ENCODE peak calls at places on chromosome 14, in five cellular contexts. One of them, this sample, is unnamed.

GRCh38 chr14:69637503-69638030 is 26.2 kb downstream of the SUSD6 start:
- DNase-seq in lung: no peak
- DNase-seq in B cell: no peak
- DNase-seq in neural crest cell: peak; percentile 6
- DNase-seq in body of pancreas: peak; percentile 37
- DNase-seq in this sample: no peak

GRCh38 chr14:92463141-92463540 is 50.4 kb upstream of the RIN3 start:
- DNase-seq in B cell: no peak
- DNase-seq in body of pancreas: no peak
- DNase-seq in lung: no peak
- DNase-seq in neural crest cell: no peak
- DNase-seq in this sample: peak; percentile 36

GRCh38 chr14:82667006-82667405 is 1133.4 kb upstream of the SEL1L start:
- DNase-seq in B cell: peak; percentile 38
- DNase-seq in body of pancreas: no peak
- DNase-seq in lung: no peak
- DNase-seq in neural crest cell: no peak
- DNase-seq in this sample: no peak

GRCh38 chr14:43983721-43984120 is 523.4 kb downstream of the FSCB start:
- DNase-seq in body of pancreas: no peak
- DNase-seq in B cell: no peak
- DNase-seq in neural crest cell: no peak
- DNase-seq in lung: no peak
- DNase-seq in this sample: no peak

GRCh38 chr14:64821651-64822050 is 58.1 kb downstream of the SPTB start:
- DNase-seq in neural crest cell: no peak
- DNase-seq in B cell: no peak
- DNase-seq in lung: no peak
- DNase-seq in body of pancreas: no peak
- DNase-seq in this sample: no peak

GRCh38 chr14:91754185-91754584 is 22.3 kb upstream of the CATSPERB start:
- DNase-seq in B cell: no peak
- DNase-seq in body of pancreas: no peak
- DNase-seq in neural crest cell: no peak
- DNase-seq in lung: no peak
- DNase-seq in this sample: no peak

GRCh38 chr14:90087433-90087832 is 25.6 kb downstream of the KCNK13 start:
- DNase-seq in neural crest cell: no peak
- DNase-seq in B cell: no peak
- DNase-seq in body of pancreas: peak; percentile 14
- DNase-seq in lung: peak; percentile 46
- DNase-seq in this sample: no peak

GRCh38 chr14:58533417-58533816 is 104.3 kb upstream of the DACT1 start:
- DNase-seq in lung: no peak
- DNase-seq in B cell: no peak
- DNase-seq in body of pancreas: no peak
- DNase-seq in neural crest cell: peak; percentile 23
- DNase-seq in this sample: no peak

GRCh38 chr14:36941783-36942521 is 230.5 kb downstream of the SLC25A21 start:
- DNase-seq in body of pancreas: peak; percentile 68
- DNase-seq in neural crest cell: peak; percentile 79
- DNase-seq in B cell: no peak
- DNase-seq in lung: peak; percentile 66
- DNase-seq in this sample: peak; percentile 79

GRCh38 chr14:101196795-101197590 is 293.5 kb upstream of the RTL1 start:
- DNase-seq in lung: no peak
- DNase-seq in B cell: peak; percentile 20
- DNase-seq in body of pancreas: peak; percentile 5
- DNase-seq in neural crest cell: no peak
- DNase-seq in this sample: no peak

GRCh38 chr14:22657861-22658260 is 13.7 kb upstream of the OR6J1 start:
- DNase-seq in B cell: no peak
- DNase-seq in body of pancreas: no peak
- DNase-seq in neural crest cell: no peak
- DNase-seq in lung: no peak
- DNase-seq in this sample: no peak
- TF ChIP-seq CTCF in B cell: no peak
- TF ChIP-seq CTCF in body of pancreas: peak; percentile 38
- TF ChIP-seq CTCF in neural crest cell: no peak
- TF ChIP-seq CTCF in lung: peak; percentile 35
- TF ChIP-seq CTCF in this sample: peak; percentile 9

DNA sequence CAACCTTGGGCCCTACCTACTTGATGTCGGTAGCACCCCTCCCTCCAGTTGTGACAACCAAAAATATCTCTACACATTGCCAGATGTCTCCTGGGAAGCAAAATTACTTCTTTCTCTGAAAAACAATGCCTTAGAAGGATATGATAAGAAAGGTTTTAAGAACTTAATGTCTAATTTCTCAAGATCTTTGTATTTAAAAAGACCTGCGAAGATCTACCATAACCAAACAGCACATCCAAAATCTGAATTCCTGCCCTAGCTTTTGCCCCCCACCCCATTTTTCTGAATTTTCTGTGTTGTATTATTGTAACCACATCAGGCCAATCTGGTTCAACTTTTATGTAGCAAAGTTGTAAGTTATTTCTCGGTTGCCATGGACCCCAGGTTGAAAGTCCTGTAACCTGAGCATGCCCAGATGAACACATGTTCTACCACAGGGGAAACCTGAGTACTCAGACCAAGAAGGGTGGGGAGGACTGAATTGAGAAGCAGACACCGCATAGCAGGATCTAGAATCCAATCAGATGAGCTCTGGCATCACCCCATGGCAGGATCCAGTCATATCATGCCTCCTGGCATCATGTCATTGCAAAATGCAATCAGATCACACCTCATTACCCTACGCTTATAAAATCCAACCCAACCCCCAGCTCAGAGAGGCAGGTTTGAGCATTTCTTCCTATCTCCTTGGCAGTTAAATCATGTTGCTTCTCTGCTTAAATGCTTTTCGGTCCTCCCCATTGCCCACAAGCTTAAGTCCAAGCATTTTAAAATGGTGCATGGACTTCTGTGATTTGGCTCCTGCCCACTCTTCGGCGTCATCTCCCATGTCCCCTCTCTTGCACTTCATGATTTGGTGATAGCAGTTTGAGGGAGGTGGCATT is 8.8 kb downstream of the TMEM253 start:
- DNase-seq in B cell: no peak
- DNase-seq in body of pancreas: no peak
- DNase-seq in neural crest cell: no peak
- DNase-seq in lung: no peak
- DNase-seq in this sample: peak; percentile 57
- TF ChIP-seq CTCF in B cell: no peak
- TF ChIP-seq CTCF in body of pancreas: no peak
- TF ChIP-seq CTCF in neural crest cell: no peak
- TF ChIP-seq CTCF in lung: no peak
- TF ChIP-seq CTCF in this sample: no peak

DNA sequence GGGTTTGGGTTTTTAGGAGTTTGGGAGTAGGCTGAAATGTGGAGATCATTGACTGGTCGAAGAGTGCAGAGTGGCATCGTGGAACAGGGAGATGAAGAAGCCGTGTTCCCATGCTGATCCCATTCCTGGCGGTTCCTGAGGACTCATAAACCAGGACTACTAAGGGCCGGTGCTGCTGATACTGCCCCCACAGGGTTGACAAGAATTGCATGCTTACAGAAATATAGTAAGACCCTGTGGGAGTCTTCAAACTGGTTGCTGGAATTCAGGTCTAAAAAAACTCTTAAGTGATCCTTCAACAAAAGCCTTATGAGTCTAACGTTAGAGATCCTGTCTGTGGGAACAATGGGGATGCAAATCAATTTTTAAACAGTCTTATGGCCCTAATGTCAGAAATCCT is 64.0 kb upstream of the ARHGAP5 start:
- DNase-seq in B cell: no peak
- DNase-seq in lung: no peak
- DNase-seq in neural crest cell: no peak
- DNase-seq in body of pancreas: no peak
- DNase-seq in this sample: no peak
- TF ChIP-seq CTCF in B cell: no peak
- TF ChIP-seq CTCF in lung: no peak
- TF ChIP-seq CTCF in neural crest cell: peak; percentile 38
- TF ChIP-seq CTCF in body of pancreas: no peak
- TF ChIP-seq CTCF in this sample: no peak

GRCh38 chr14:94819531-94819930 is 49.6 kb upstream of the GSC start:
- DNase-seq in lung: no peak
- DNase-seq in body of pancreas: no peak
- DNase-seq in neural crest cell: no peak
- DNase-seq in B cell: no peak
- DNase-seq in this sample: no peak

GRCh38 chr14:94821705-94822104 is 51.8 kb upstream of the GSC start:
- DNase-seq in body of pancreas: no peak
- DNase-seq in lung: no peak
- DNase-seq in B cell: no peak
- DNase-seq in neural crest cell: no peak
- DNase-seq in this sample: no peak

GRCh38 chr14:94816113-94816512 is 46.2 kb upstream of the GSC start:
- DNase-seq in B cell: no peak
- DNase-seq in lung: no peak
- DNase-seq in body of pancreas: no peak
- DNase-seq in neural crest cell: no peak
- DNase-seq in this sample: no peak
- TF ChIP-seq CTCF in B cell: no peak
- TF ChIP-seq CTCF in lung: no peak
- TF ChIP-seq CTCF in body of pancreas: no peak
- TF ChIP-seq CTCF in neural crest cell: no peak
- TF ChIP-seq CTCF in this sample: no peak

GRCh38 chr14:68239988-68240387 is 420.4 kb downstream of the RAD51B start:
- DNase-seq in body of pancreas: no peak
- DNase-seq in lung: no peak
- DNase-seq in neural crest cell: no peak
- DNase-seq in B cell: no peak
- DNase-seq in this sample: no peak

GRCh38 chr14:68243441-68244010 is 423.9 kb downstream of the RAD51B start:
- DNase-seq in body of pancreas: no peak
- DNase-seq in B cell: no peak
- DNase-seq in lung: no peak
- DNase-seq in neural crest cell: no peak
- DNase-seq in this sample: no peak

GRCh38 chr14:68244272-68244975 is 424.8 kb downstream of the RAD51B start:
- DNase-seq in B cell: no peak
- DNase-seq in neural crest cell: no peak
- DNase-seq in lung: no peak
- DNase-seq in body of pancreas: no peak
- DNase-seq in this sample: no peak

GRCh38 chr14:68240388-68240787 is 420.8 kb downstream of the RAD51B start:
- DNase-seq in neural crest cell: no peak
- DNase-seq in B cell: no peak
- DNase-seq in body of pancreas: no peak
- DNase-seq in lung: no peak
- DNase-seq in this sample: no peak

GRCh38 chr14:68241862-68242490 is 422.4 kb downstream of the RAD51B start:
- DNase-seq in lung: no peak
- DNase-seq in B cell: no peak
- DNase-seq in body of pancreas: no peak
- DNase-seq in neural crest cell: no peak
- DNase-seq in this sample: no peak
- TF ChIP-seq CTCF in lung: no peak
- TF ChIP-seq CTCF in B cell: no peak
- TF ChIP-seq CTCF in body of pancreas: no peak
- TF ChIP-seq CTCF in neural crest cell: no peak
- TF ChIP-seq CTCF in this sample: no peak

DNA sequence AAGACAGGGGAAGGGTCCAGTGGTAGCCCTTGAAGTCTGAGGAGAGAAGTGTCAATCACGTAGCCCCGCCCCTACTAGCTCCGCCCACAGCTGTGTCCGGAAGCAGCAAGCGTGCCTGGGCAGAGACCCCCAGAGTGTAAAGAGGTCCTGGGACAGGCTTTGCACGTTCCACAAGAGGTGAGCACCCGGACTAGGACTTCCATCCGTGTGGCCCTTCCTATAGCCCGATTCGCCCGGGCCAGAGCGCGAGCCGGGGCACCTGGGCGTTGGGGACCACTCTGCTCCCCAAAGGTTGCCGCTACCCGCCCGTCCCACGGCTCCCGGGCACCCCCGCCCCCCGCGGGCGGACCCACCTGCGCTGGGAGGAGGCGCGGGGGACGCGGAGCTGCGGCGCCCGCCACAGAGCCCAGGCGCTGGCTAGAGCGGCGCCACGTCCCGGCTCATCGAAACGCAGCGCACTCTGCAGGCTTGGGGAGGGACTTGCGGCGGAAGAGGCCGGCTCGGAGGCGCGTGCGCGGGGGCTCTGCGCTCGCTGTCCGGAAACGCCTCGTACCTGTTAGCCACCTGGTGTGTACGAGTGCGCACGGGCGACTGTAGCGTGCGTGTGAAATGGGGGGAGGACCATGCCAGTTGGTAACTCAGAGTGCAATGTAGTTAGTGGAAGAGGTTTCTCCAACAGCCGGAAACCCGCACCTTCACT is at the start of gene RABGGTA:
- DNase-seq in B cell: peak; percentile 92
- DNase-seq in body of pancreas: peak; percentile 93
- DNase-seq in neural crest cell: peak; percentile 82
- DNase-seq in lung: peak; percentile 88
- DNase-seq in this sample: peak; percentile 92
- TF ChIP-seq CTCF in B cell: peak; percentile 75
- TF ChIP-seq CTCF in body of pancreas: peak; percentile 87
- TF ChIP-seq CTCF in neural crest cell: peak; percentile 72
- TF ChIP-seq CTCF in lung: peak; percentile 64
- TF ChIP-seq CTCF in this sample: peak; percentile 77

GRCh38 chr14:60485600-60486251 is at the start of gene C14orf39:
- DNase-seq in neural crest cell: peak; percentile 45
- DNase-seq in lung: no peak
- DNase-seq in B cell: no peak
- DNase-seq in body of pancreas: no peak
- DNase-seq in this sample: peak; percentile 39
- TF ChIP-seq CTCF in neural crest cell: no peak
- TF ChIP-seq CTCF in lung: no peak
- TF ChIP-seq CTCF in B cell: no peak
- TF ChIP-seq CTCF in body of pancreas: no peak
- TF ChIP-seq CTCF in this sample: no peak

GRCh38 chr14:21233457-21234076 is 35.7 kb downstream of the HNRNPC start:
- DNase-seq in B cell: no peak
- DNase-seq in lung: no peak
- DNase-seq in neural crest cell: no peak
- DNase-seq in body of pancreas: no peak
- DNase-seq in this sample: no peak
- TF ChIP-seq CTCF in B cell: no peak
- TF ChIP-seq CTCF in lung: no peak
- TF ChIP-seq CTCF in neural crest cell: peak; percentile 22
- TF ChIP-seq CTCF in body of pancreas: peak; percentile 16
- TF ChIP-seq CTCF in this sample: peak; percentile 34